ENCODE peak calls at places on chromosomes 5 and 9, in nine cellular contexts. X is mammary epithelial cell; G is right cardiac atrium; Q is MM.1S; T is osteoblast; S is stimulated activated CD4-positive, alpha-beta T cell treated with anti-CD3 and anti-CD28 coated beads, Interleukin-1b, Interleukin-23, amount 100 ng/mL, for 24 hours; D is fibroblast of the aortic adventitia; A is HT1080; K is endodermal cell. U is an unnamed sample.

GRCh38 chr5:178425621-178426068 is 164.5 kb downstream of the COL23A1 start:
- DNase-seq in A (no peak), S (no peak), G (no peak), X (no peak), D (no peak), T (peak), Q (no peak), K (peak), U (no peak)

GRCh38 chr9:35914307-35914807 is 5.1 kb downstream of the SPAAR start:
- DNase-seq in Q (no peak), S (no peak), G (peak), K (peak), X (no peak), T (peak), D (peak), A (peak), U (no peak)

GRCh38 chr9:97853056-97853843 is at the start of gene FOXE1:
- DNase-seq in G (no peak), D (no peak), Q (no peak), T (peak), A (no peak), X (peak), K (peak), S (no peak), U (no peak)

GRCh38 chr9:18739641-18740318 is 265.8 kb downstream of the ADAMTSL1 start:
- DNase-seq in S (no peak), A (no peak), X (no peak), T (no peak), G (no peak), D (no peak), Q (no peak), K (no peak), U (no peak)

GRCh38 chr5:89857790-89858189 is 551.8 kb downstream of the CETN3 start:
- DNase-seq in G (no peak), X (no peak), A (no peak), S (no peak), Q (no peak), K (no peak), D (no peak), T (no peak), U (no peak)

GRCh38 chr5:122126711-122127385 is 2.5 kb upstream of the ZNF474 start:
- DNase-seq in Q (no peak), X (no peak), K (no peak), S (no peak), D (peak), A (no peak), T (no peak), G (peak), U (no peak)

GRCh38 chr5:168772466-168772961 is 193.3 kb upstream of the PANK3 start:
- DNase-seq in T (no peak), X (no peak), G (no peak), A (no peak), Q (no peak), K (no peak), D (no peak), S (no peak), U (no peak)

GRCh38 chr9:133814586-133815090 is 76.5 kb upstream of the SARDH start:
- DNase-seq in D (no peak), K (no peak), Q (no peak), A (no peak), T (no peak), S (no peak), G (no peak), X (no peak), U (no peak)

GRCh38 chr5:36305571-36306326 is 4.0 kb upstream of the RANBP3L start:
- DNase-seq in K (peak), X (peak), G (peak), T (no peak), A (peak), S (no peak), Q (peak), D (peak), U (peak)

GRCh38 chr9:83701769-83702168 is 6.0 kb downstream of the UBQLN1 start:
- DNase-seq in K (no peak), Q (no peak), D (peak), X (peak), G (no peak), S (no peak), T (no peak), A (peak), U (peak)

GRCh38 chr5:66339896-66340295 is 195.8 kb downstream of the SREK1 start:
- DNase-seq in X (no peak), K (no peak), S (no peak), A (no peak), D (peak), T (no peak), Q (no peak), G (no peak), U (no peak)

GRCh38 chr5:172871982-172872381 is 37.9 kb downstream of the ERGIC1 start:
- DNase-seq in Q (no peak), K (no peak), S (no peak), A (no peak), G (peak), X (no peak), T (no peak), D (peak), U (no peak)

GRCh38 chr9:128094950-128095544 is 27.0 kb downstream of the SLC25A25 start:
- DNase-seq in X (no peak), D (no peak), A (no peak), S (no peak), Q (no peak), T (peak), G (no peak), K (no peak), U (no peak)

GRCh38 chr9:303502-303901 is 88.8 kb downstream of the DOCK8 start:
- DNase-seq in D (no peak), X (no peak), A (no peak), K (no peak), T (no peak), S (no peak), Q (no peak), G (no peak), U (no peak)

GRCh38 chr9:61671276-61671973 is 481.6 kb downstream of the SPATA31A7 start:
- DNase-seq in D (no peak), K (no peak), Q (no peak), S (no peak), G (no peak), X (no peak), A (no peak), T (no peak), U (no peak)

GRCh38 chr5:2736872-2737271 is 14.6 kb downstream of the IRX2 start:
- DNase-seq in Q (no peak), A (no peak), K (peak), X (no peak), T (no peak), D (no peak), S (no peak), G (no peak), U (no peak)

GRCh38 chr5:45189481-45189880 is 380.7 kb downstream of the MRPS30 start:
- DNase-seq in X (no peak), K (no peak), A (no peak), S (no peak), T (no peak), Q (no peak), D (no peak), G (no peak), U (no peak)

GRCh38 chr9:71740199-71740598 is 28.1 kb downstream of the CEMIP2 start:
- DNase-seq in T (no peak), D (no peak), K (no peak), S (no peak), Q (no peak), X (no peak), G (no peak), A (no peak), U (no peak)

GRCh38 chr5:72656756-72657513 is 149.7 kb upstream of the ZNF366 start:
- DNase-seq in A (no peak), D (no peak), G (no peak), X (no peak), S (no peak), Q (no peak), K (no peak), T (no peak), U (no peak)

GRCh38 chr5:164065266-164065665 is 559.8 kb downstream of the MAT2B start:
- DNase-seq in T (peak), D (peak), A (no peak), S (no peak), Q (no peak), G (no peak), K (no peak), X (no peak), U (no peak)

GRCh38 chr5:5384634-5385033 is 37.8 kb upstream of the ICE1 start:
- DNase-seq in T (no peak), Q (no peak), X (no peak), D (no peak), K (no peak), A (no peak), G (no peak), S (no peak), U (no peak)

GRCh38 chr9:130780865-130781504 is 54.1 kb upstream of the ABL1 start:
- DNase-seq in X (no peak), A (peak), K (no peak), T (peak), D (peak), Q (no peak), S (no peak), G (peak), U (no peak)

GRCh38 chr5:147965712-147966111 is 59.4 kb upstream of the C5orf46 start:
- DNase-seq in A (no peak), S (no peak), X (no peak), G (no peak), T (no peak), K (no peak), Q (no peak), D (no peak), U (no peak)

GRCh38 chr9:83020327-83020726 is 42.6 kb downstream of the RASEF start:
- DNase-seq in K (no peak), T (no peak), G (no peak), D (no peak), S (no peak), A (no peak), X (no peak), Q (no peak), U (no peak)

GRCh38 chr5:140569197-140569596 is 4.6 kb downstream of the SLC35A4 start:
- DNase-seq in X (no peak), Q (peak), G (no peak), A (no peak), K (no peak), T (no peak), S (no peak), D (no peak), U (no peak)

GRCh38 chr9:70080481-70081119 is 37.0 kb downstream of the MAMDC2 start:
- DNase-seq in K (no peak), A (peak), D (peak), G (peak), T (peak), S (no peak), X (peak), Q (no peak), U (no peak)

GRCh38 chr9:108057421-108058136 is 568.0 kb upstream of the KLF4 start:
- DNase-seq in T (peak), Q (no peak), X (peak), K (no peak), S (no peak), A (peak), D (peak), G (peak), U (peak)

GRCh38 chr5:112779531-112779930 is 41.8 kb downstream of the APC start:
- DNase-seq in S (no peak), A (peak), X (peak), Q (no peak), G (no peak), D (peak), K (no peak), T (peak), U (no peak)

GRCh38 chr5:57494104-57495098 is 11.8 kb upstream of the ACTBL2 start:
- DNase-seq in Q (peak), G (peak), S (peak), A (peak), T (peak), X (peak), D (peak), K (peak), U (peak)

GRCh38 chr9:12426198-12426864 is 266.9 kb upstream of the TYRP1 start:
- DNase-seq in X (no peak), D (peak), K (peak), A (peak), T (no peak), Q (no peak), G (no peak), S (no peak), U (peak)

GRCh38 chr5:10335711-10336470 is 17.6 kb upstream of the MARCHF6 start:
- DNase-seq in G (no peak), K (peak), T (no peak), A (no peak), S (no peak), X (no peak), Q (no peak), D (no peak), U (no peak)

GRCh38 chr5:43268188-43268820 is 44.9 kb downstream of the HMGCS1 start:
- DNase-seq in A (no peak), G (no peak), Q (no peak), T (no peak), X (no peak), D (no peak), S (no peak), K (peak), U (no peak)

GRCh38 chr5:178483620-178484019 is 106.6 kb downstream of the COL23A1 start:
- DNase-seq in Q (peak), G (no peak), T (no peak), X (no peak), K (no peak), A (no peak), S (peak), D (no peak), U (no peak)

GRCh38 chr9:124309665-124310064 is 51.9 kb downstream of the NEK6 start:
- DNase-seq in G (no peak), A (peak), K (peak), D (peak), X (peak), Q (no peak), S (no peak), T (peak), U (peak)

U was measured in A172.